ENCODE peak calls at places on chromosomes 6 and 20, in six cellular contexts. K is IMR-90, B is mesenchymal stem cell, C is neuronal stem cell, R is trophoblast cell, X is H1. Q is an unnamed sample.
A peak's percentile ranks its signal among the peaks of the same experiment; 100 is the strongest.

GRCh38 chr20:19271879-19272651 is 59.6 kb downstream of the SLC24A3 start:
- DNase-seq in K (no peak), B (no peak), C (no peak), R (no peak), X (no peak), Q (no peak)

GRCh38 chr20:10805764-10806163 is 132.0 kb upstream of the JAG1 start:
- DNase-seq in K (no peak), B (no peak), C (no peak), R (no peak), X (no peak), Q (no peak)

GRCh38 chr20:45959956-45960630 is 11.9 kb downstream of the ZNF335 start:
- DNase-seq in K (no peak), B (no peak), C (no peak), R (no peak), X (no peak), Q (peak; percentile 11)

GRCh38 chr20:32007787-32008616 is 2.2 kb upstream of the CCM2L start:
- DNase-seq in K (no peak), B (no peak), C (no peak), R (no peak), X (no peak), Q (peak; percentile 80)

GRCh38 chr6:170096191-170096802 is 194.6 kb downstream of the DLL1 start:
- DNase-seq in K (no peak), B (no peak), C (no peak), R (no peak), X (no peak), Q (peak; percentile 21)

GRCh38 chr6:167543602-167544506 is 219.0 kb downstream of the TTLL2 start:
- DNase-seq in K (no peak), B (peak; percentile 88), C (no peak), R (peak; percentile 9), X (no peak), Q (no peak)

GRCh38 chr6:126788961-126789365 is 329.5 kb upstream of the RSPO3 start:
- DNase-seq in K (no peak), B (no peak), C (no peak), R (no peak), X (no peak), Q (no peak)

GRCh38 chr20:60653111-60653845 is 598.8 kb upstream of the CDH4 start:
- DNase-seq in K (no peak), B (no peak), C (no peak), R (no peak), X (no peak), Q (no peak)

GRCh38 chr20:19964289-19965263 is 52.6 kb upstream of the NAA20 start:
- DNase-seq in K (peak; percentile 97), B (peak; percentile 94), C (no peak), R (peak; percentile 73), X (no peak), Q (no peak)

GRCh38 chr6:131729550-131729949 is 18.7 kb upstream of the CTAGE9 start:
- DNase-seq in K (no peak), B (no peak), C (no peak), R (no peak), X (no peak), Q (no peak)

GRCh38 chr6:43856005-43856765 is 86.2 kb downstream of the VEGFA start:
- DNase-seq in K (peak; percentile 40), B (peak; percentile 83), C (no peak), R (peak; percentile 69), X (no peak), Q (peak; percentile 66)

GRCh38 chr6:32087574-32088486 is 21.3 kb downstream of the TNXB start:
- DNase-seq in K (peak; percentile 46), B (peak; percentile 84), C (peak; percentile 56), R (peak; percentile 68), X (peak; percentile 73), Q (peak; percentile 94)

GRCh38 chr6:165562421-165563090 is 100.5 kb downstream of the PDE10A start:
- DNase-seq in K (peak; percentile 64), B (no peak), C (no peak), R (peak; percentile 18), X (no peak), Q (no peak)

GRCh38 chr20:54733687-54734086 is 258.3 kb downstream of the DOK5 start:
- DNase-seq in K (no peak), B (no peak), C (no peak), R (no peak), X (no peak), Q (no peak)

GRCh38 chr6:121851056-121851455 is 415.6 kb downstream of the GJA1 start:
- DNase-seq in K (peak; percentile 17), B (peak; percentile 41), C (peak; percentile 82), R (no peak), X (peak; percentile 53), Q (peak; percentile 74)
- H2BK120ac ChIP-seq in K (peak overlapping the region; percentile 28), B (no peak overlapping the region), C (no peak overlapping the region), R (no peak overlapping the region), X (no peak overlapping the region), Q (no peak overlapping the region)

GRCh38 chr6:9308284-9308683 is 872.9 kb upstream of the SLC35B3 start:
- DNase-seq in K (no peak), B (no peak), C (no peak), R (peak; percentile 83), X (no peak), Q (no peak)
- H3K14ac ChIP-seq in K (no peak overlapping the region), B (no peak overlapping the region), C (no peak overlapping the region), R (no peak overlapping the region), X (no peak overlapping the region), Q (no peak overlapping the region)

GRCh38 chr6:161961046-161961445 is 687.2 kb upstream of the AGPAT4 start:
- DNase-seq in K (no peak), B (no peak), C (no peak), R (no peak), X (no peak), Q (no peak)

GRCh38 chr6:161963634-161964244 is 689.9 kb upstream of the AGPAT4 start:
- DNase-seq in K (no peak), B (no peak), C (no peak), R (no peak), X (no peak), Q (peak; percentile 35)

GRCh38 chr6:161959072-161959471 is 685.2 kb upstream of the AGPAT4 start:
- DNase-seq in K (no peak), B (no peak), C (no peak), R (no peak), X (no peak), Q (no peak)

GRCh38 chr6:161961796-161962195 is 687.9 kb upstream of the AGPAT4 start:
- DNase-seq in K (no peak), B (no peak), C (no peak), R (no peak), X (no peak), Q (no peak)

DNA sequence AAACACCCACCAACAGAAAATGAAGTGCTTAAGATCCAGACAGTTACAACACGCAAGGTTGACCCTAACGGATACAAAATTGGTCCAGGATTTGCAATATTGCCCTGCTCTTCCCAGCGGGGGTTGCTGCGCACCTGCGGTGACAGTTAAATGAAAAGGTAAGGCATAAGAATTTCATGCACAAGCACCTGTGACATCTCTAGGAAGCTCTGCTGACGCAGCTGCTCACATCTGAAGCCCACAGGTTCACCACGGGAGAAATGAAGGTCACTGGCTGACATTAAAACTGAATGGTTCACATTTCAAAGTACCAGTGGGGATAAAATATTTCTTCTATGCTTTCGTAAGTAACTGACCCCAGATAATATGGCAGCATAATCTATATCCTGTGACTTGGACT is 689.3 kb upstream of the AGPAT4 start:
- DNase-seq in K (no peak), B (no peak), C (no peak), R (no peak), X (no peak), Q (no peak)
- H2BK120ac ChIP-seq in K (no peak overlapping the region), B (no peak overlapping the region), C (no peak overlapping the region), R (no peak overlapping the region), X (no peak overlapping the region), Q (no peak overlapping the region)

GRCh38 chr6:75424610-75425548 is 68.7 kb downstream of the FILIP1 start:
- DNase-seq in K (peak; percentile 43), B (no peak), C (no peak), R (no peak), X (no peak), Q (no peak)
- H3K14ac ChIP-seq in K (peak overlapping the region; percentile 23), B (no peak overlapping the region), C (no peak overlapping the region), R (no peak overlapping the region), X (no peak overlapping the region), Q (no peak overlapping the region)

GRCh38 chr6:142846459-142846831 is 98.5 kb downstream of the HIVEP2 start:
- DNase-seq in K (peak; percentile 61), B (peak; percentile 85), C (no peak), R (peak; percentile 59), X (no peak), Q (no peak)
- H2BK120ac ChIP-seq in K (peak overlapping the region; percentile 67), B (peak overlapping the region; percentile 86), C (no peak overlapping the region), R (no peak overlapping the region), X (no peak overlapping the region), Q (no peak overlapping the region)

DNA sequence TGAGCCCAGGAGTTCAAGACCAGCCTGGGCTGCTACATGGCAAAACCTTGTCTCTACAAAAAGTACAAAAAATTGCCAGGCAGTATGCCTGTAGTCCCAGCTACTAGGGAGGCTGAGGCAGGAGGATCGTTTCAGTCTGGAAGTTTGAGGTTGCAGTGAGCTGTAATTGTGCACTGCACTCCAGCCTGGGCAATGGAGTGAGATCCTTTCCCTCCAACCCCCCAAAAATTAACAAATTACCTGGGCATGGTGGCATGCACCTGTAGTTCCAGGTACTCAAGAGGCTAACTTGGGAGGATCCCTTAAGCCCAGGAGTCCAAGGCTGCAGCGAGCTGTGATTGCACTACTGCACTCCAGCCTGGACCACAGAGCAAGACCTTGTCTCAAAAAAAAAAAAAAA is 29.4 kb upstream of the GMPR start:
- DNase-seq in K (no peak), B (no peak), C (no peak), R (no peak), X (no peak), Q (no peak)
- H3K14ac ChIP-seq in K (no peak overlapping the region), B (no peak overlapping the region), C (no peak overlapping the region), R (no peak overlapping the region), X (no peak overlapping the region), Q (no peak overlapping the region)

GRCh38 chr20:51363378-51363777 is 179.1 kb downstream of the NFATC2 start:
- DNase-seq in K (no peak), B (no peak), C (no peak), R (no peak), X (no peak), Q (no peak)

GRCh38 chr20:51363813-51364212 is 178.7 kb downstream of the NFATC2 start:
- DNase-seq in K (no peak), B (no peak), C (no peak), R (no peak), X (no peak), Q (no peak)

GRCh38 chr20:51366155-51366886 is 176.2 kb downstream of the NFATC2 start:
- DNase-seq in K (peak; percentile 100), B (peak; percentile 100), C (no peak), R (no peak), X (no peak), Q (no peak)

GRCh38 chr20:51368461-51369211 is 173.9 kb downstream of the NFATC2 start:
- DNase-seq in K (peak; percentile 55), B (peak; percentile 36), C (no peak), R (no peak), X (no peak), Q (no peak)

GRCh38 chr20:51365670-51366069 is 176.8 kb downstream of the NFATC2 start:
- DNase-seq in K (peak; percentile 92), B (peak; percentile 89), C (no peak), R (no peak), X (no peak), Q (no peak)
- H2BK120ac ChIP-seq in K (peak overlapping the region; percentile 96), B (peak overlapping the region; percentile 84), C (no peak overlapping the region), R (peak overlapping the region; percentile 92), X (no peak overlapping the region), Q (no peak overlapping the region)

GRCh38 chr6:124963416-124964083 is 1.3 kb downstream of the RNF217 start:
- DNase-seq in K (peak; percentile 79), B (peak; percentile 72), C (no peak), R (peak; percentile 52), X (no peak), Q (no peak)
- H3K14ac ChIP-seq in K (peak overlapping the region; percentile 99), B (no peak overlapping the region), C (no peak overlapping the region), R (peak overlapping the region; percentile 97), X (no peak overlapping the region), Q (peak overlapping the region; percentile 72)